ENCODE peak calls at places on chromosomes 3 and 15, in seven cellular contexts. S, F, T, L, G, Y and A are unnamed samples.

GRCh38 chr3:135918600-135918999 is 46.9 kb upstream of the PPP2R3A start:
- DNase-seq in S (peak; percentile 27), F (no peak), T (no peak), L (no peak), G (no peak), Y (peak; percentile 31), A (no peak)

GRCh38 chr3:172320468-172320867 is 127.8 kb downstream of the GHSR start:
- DNase-seq in S (no peak), F (no peak), T (no peak), L (no peak), G (no peak), Y (no peak), A (no peak)

GRCh38 chr3:57646723-57647122 is 46.2 kb downstream of the DENND6A start:
- DNase-seq in S (peak; percentile 24), F (no peak), T (peak; percentile 4), L (peak; percentile 38), G (no peak), Y (peak; percentile 29), A (no peak)

GRCh38 chr3:55159711-55160110 is 231.9 kb upstream of the LRTM1 start:
- DNase-seq in S (no peak), F (no peak), T (no peak), L (no peak), G (no peak), Y (no peak), A (no peak)

GRCh38 chr15:48143856-48144255 is 23.1 kb downstream of the SLC24A5 start:
- DNase-seq in S (no peak), F (no peak), T (no peak), L (peak; percentile 19), G (no peak), Y (no peak), A (no peak)

GRCh38 chr3:126117786-126118185 is 33.9 kb upstream of the SLC41A3 start:
- DNase-seq in S (no peak), F (peak; percentile 8), T (no peak), L (no peak), G (no peak), Y (no peak), A (no peak)

GRCh38 chr3:52528596-52529375 is 4.9 kb downstream of the NT5DC2 start:
- DNase-seq in S (no peak), F (peak; percentile 13), T (no peak), L (no peak), G (no peak), Y (no peak), A (no peak)

GRCh38 chr15:87846746-87847145 is 409.8 kb downstream of the NTRK3 start:
- DNase-seq in S (no peak), F (no peak), T (no peak), L (no peak), G (no peak), Y (no peak), A (no peak)

GRCh38 chr3:127028766-127029520 is 46.0 kb downstream of the PLXNA1 start:
- DNase-seq in S (no peak), F (no peak), T (no peak), L (no peak), G (no peak), Y (no peak), A (no peak)

GRCh38 chr3:32109256-32109655 is 2.8 kb downstream of the GPD1L start:
- DNase-seq in S (no peak), F (peak; percentile 97), T (peak; percentile 80), L (peak; percentile 30), G (peak; percentile 88), Y (peak; percentile 11), A (peak; percentile 44)

GRCh38 chr3:178525180-178525704 is 11.0 kb upstream of the KCNMB2 start:
- DNase-seq in S (no peak), F (no peak), T (no peak), L (no peak), G (no peak), Y (no peak), A (no peak)

GRCh38 chr3:136193273-136194043 is 2.7 kb downstream of the MSL2 start:
- DNase-seq in S (no peak), F (no peak), T (no peak), L (no peak), G (no peak), Y (no peak), A (no peak)

GRCh38 chr15:89121414-89121813 is 33.2 kb downstream of the ABHD2 start:
- DNase-seq in S (peak; percentile 77), F (no peak), T (no peak), L (no peak), G (no peak), Y (no peak), A (no peak)

GRCh38 chr3:72482589-72483249 is 365.5 kb downstream of the SHQ1 start:
- DNase-seq in S (peak; percentile 30), F (peak; percentile 91), T (peak; percentile 9), L (peak; percentile 57), G (peak; percentile 57), Y (peak; percentile 21), A (no peak)

GRCh38 chr3:179027326-179027900 is 44.2 kb downstream of the ZMAT3 start:
- DNase-seq in S (no peak), F (no peak), T (no peak), L (peak; percentile 10), G (no peak), Y (no peak), A (no peak)

GRCh38 chr3:46703013-46703520 is 1.9 kb downstream of the TMIE start:
- DNase-seq in S (no peak), F (no peak), T (no peak), L (no peak), G (no peak), Y (no peak), A (no peak)

GRCh38 chr3:122890077-122890484 is 95.2 kb downstream of the SLC49A4 start:
- DNase-seq in S (no peak), F (peak; percentile 57), T (peak; percentile 19), L (peak; percentile 29), G (peak; percentile 17), Y (peak; percentile 7), A (peak; percentile 5)

GRCh38 chr3:30011237-30011803 is 595.1 kb upstream of the TGFBR2 start:
- DNase-seq in S (no peak), F (no peak), T (no peak), L (peak; percentile 23), G (no peak), Y (no peak), A (no peak)

GRCh38 chr3:30017882-30018281 is 588.5 kb upstream of the TGFBR2 start:
- DNase-seq in S (no peak), F (no peak), T (no peak), L (no peak), G (no peak), Y (no peak), A (no peak)

GRCh38 chr3:30007668-30008067 is 598.7 kb upstream of the TGFBR2 start:
- DNase-seq in S (no peak), F (no peak), T (peak; percentile 69), L (peak; percentile 21), G (no peak), Y (no peak), A (no peak)

DNA sequence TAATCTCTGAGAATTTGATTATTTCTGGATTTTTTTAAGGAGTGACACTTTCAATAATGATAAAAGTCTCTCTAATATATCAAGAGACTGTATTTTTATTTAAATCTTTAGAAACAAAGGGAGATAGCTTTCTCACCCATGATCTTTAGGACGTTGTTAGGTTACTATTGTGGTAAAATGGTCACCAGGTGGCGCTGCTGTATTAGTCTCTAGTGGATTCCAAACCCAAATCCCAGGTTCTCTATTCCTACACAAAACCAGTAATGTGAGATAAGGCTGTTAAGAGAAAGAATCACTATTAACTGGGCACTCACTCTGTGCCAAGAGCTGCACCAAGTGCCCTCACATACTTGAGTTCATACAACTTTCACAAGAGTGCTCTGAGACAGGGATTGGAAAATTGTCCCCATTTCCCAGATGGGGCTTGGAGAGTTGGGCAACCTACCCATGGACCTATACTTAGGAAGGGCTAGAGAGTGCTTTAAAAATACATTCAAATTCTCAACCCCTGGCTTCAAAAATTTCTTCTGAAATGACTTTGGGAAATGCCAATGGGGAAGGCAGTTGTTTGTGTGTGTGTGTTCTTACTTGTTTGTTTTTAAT is 593.4 kb upstream of the TGFBR2 start:
- DNase-seq in S (peak; percentile 71), F (peak; percentile 32), T (peak; percentile 92), L (peak; percentile 67), G (peak; percentile 25), Y (peak; percentile 42), A (peak; percentile 19)
- TF ChIP-seq CTCF in S (peak; percentile 90), F (peak; percentile 68), T (peak; percentile 87), L (peak; percentile 68), G (peak; percentile 48), Y (peak; percentile 67), A (peak; percentile 57)

DNA sequence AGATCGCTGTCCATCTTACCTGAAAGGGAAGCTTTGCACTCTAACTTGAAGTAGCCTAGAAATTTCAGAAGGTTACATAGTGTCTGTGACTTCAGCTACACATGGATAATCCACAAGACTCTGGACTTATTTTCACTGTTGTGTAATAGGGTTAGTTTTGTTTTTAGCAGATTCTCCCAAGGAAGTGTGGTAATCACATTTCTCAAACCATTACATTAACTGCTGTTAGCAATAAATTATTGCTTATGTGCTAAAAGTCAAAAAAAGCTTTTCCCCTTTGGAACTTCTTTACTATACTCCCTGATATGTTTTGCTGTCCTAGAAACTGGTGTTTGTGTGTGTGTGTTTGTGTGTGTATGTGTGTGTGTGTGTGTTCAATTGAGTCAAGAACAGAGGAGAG is 351.8 kb upstream of the TPRG1 start:
- DNase-seq in S (no peak), F (no peak), T (peak; percentile 42), L (no peak), G (no peak), Y (peak; percentile 72), A (no peak)
- TF ChIP-seq CTCF in S (no peak), F (no peak), T (no peak), L (no peak), G (no peak), Y (no peak), A (no peak)

DNA sequence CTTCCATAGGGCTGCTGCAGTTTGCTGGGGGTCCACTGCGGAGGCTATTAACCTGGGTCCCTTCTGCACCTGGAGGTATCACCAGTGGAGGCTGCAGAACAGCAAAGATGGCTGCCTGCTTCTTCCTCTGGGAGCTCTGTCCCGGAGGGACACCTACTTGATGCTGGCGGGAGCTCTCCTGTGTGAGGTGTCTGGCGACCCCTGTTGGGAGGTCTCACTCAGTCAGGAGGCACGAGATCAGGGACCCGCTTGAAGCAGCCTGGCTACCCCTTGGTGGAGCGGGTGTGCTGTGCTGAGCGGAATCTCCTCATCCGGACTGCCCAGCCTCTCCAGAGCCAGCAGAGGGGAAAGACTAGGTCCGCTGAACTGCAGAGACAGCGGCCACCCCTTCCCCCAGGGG is 56.0 kb upstream of the CTXND1 start:
- DNase-seq in S (peak; percentile 31), F (no peak), T (no peak), L (no peak), G (no peak), Y (no peak), A (no peak)
- TF ChIP-seq CTCF in S (no peak), F (no peak), T (peak; percentile 31), L (no peak), G (no peak), Y (no peak), A (no peak)

GRCh38 chr15:50113187-50113505 is 5.9 kb downstream of the ATP8B4 start:
- DNase-seq in S (no peak), F (no peak), T (no peak), L (no peak), G (no peak), Y (no peak), A (no peak)

GRCh38 chr15:50117628-50118027 is 1.4 kb downstream of the ATP8B4 start:
- DNase-seq in S (no peak), F (no peak), T (no peak), L (no peak), G (no peak), Y (no peak), A (no peak)

GRCh38 chr15:50114381-50114780 is 4.7 kb downstream of the ATP8B4 start:
- DNase-seq in S (no peak), F (peak; percentile 32), T (no peak), L (no peak), G (no peak), Y (no peak), A (no peak)

GRCh38 chr15:50119063-50119700 is at the start of gene ATP8B4:
- DNase-seq in S (no peak), F (no peak), T (peak; percentile 9), L (no peak), G (no peak), Y (no peak), A (no peak)

GRCh38 chr15:50116477-50116876 is 2.6 kb downstream of the ATP8B4 start:
- DNase-seq in S (peak; percentile 73), F (no peak), T (peak; percentile 12), L (no peak), G (no peak), Y (no peak), A (no peak)
- TF ChIP-seq CTCF in S (peak; percentile 48), F (no peak), T (peak; percentile 42), L (peak; percentile 40), G (no peak), Y (peak; percentile 36), A (peak; percentile 27)